ENCODE peak calls at places on chromosomes 16 and 17, in seven cellular contexts. T is tibial artery; Y is activated CD8-positive, alpha-beta memory T cell treated with anti-CD3 and anti-CD28 coated beads for 24 hours; H is amygdala; V is activated T-helper 1 cell treated with Interleukin-2 at 50 U/mL for 16 hours; K is RWPE1; I is progenitor cell of endocrine pancreas. S is an unnamed sample.
A peak's percentile ranks its signal among the peaks of the same experiment; 100 is the strongest.

GRCh38 chr16:55077231-55077630 is 146.6 kb downstream of the IRX5 start:
- DNase-seq in V (no peak), I (no peak), K (no peak), Y (no peak), T (no peak), H (no peak), S (no peak)

GRCh38 chr17:74309902-74310301 is 16.1 kb upstream of the KIF19 start:
- DNase-seq in H (no peak), T (no peak), V (no peak), Y (no peak), I (no peak), K (no peak), S (no peak)

GRCh38 chr17:71438631-71439146 is 682.1 kb upstream of the SOX9 start:
- DNase-seq in I (no peak), H (no peak), K (peak; percentile 68), T (peak; percentile 18), V (no peak), Y (no peak), S (no peak)

GRCh38 chr16:89581861-89582563 is 6.5 kb downstream of the CPNE7 start:
- DNase-seq in V (no peak), H (no peak), T (no peak), K (no peak), I (no peak), Y (no peak), S (no peak)

GRCh38 chr16:371729-372521 is 1.6 kb upstream of the MRPL28 start:
- DNase-seq in T (no peak), I (no peak), V (no peak), H (no peak), Y (no peak), K (no peak), S (no peak)

GRCh38 chr17:81037783-81038733 is 3.1 kb downstream of the BAIAP2 start:
- DNase-seq in I (no peak), Y (no peak), K (no peak), V (no peak), T (no peak), H (no peak), S (no peak)

GRCh38 chr17:8818047-8818446 is 18.9 kb upstream of the MFSD6L start:
- DNase-seq in T (no peak), K (no peak), I (no peak), H (no peak), V (no peak), Y (peak; percentile 42), S (no peak)

GRCh38 chr17:17246879-17247278 is 9.9 kb upstream of the FLCN start:
- DNase-seq in I (no peak), Y (no peak), H (no peak), K (no peak), T (no peak), V (no peak), S (no peak)

GRCh38 chr17:1796800-1797199 is 32.9 kb downstream of the SMYD4 start:
- DNase-seq in H (no peak), K (no peak), Y (no peak), T (no peak), I (no peak), V (no peak), S (no peak)

GRCh38 chr17:17888821-17889220 is 52.0 kb upstream of the SREBF1 start:
- DNase-seq in H (no peak), K (no peak), I (no peak), T (no peak), V (no peak), Y (no peak), S (no peak)

GRCh38 chr17:75693500-75694481 is 26.7 kb downstream of the SAP30BP start:
- DNase-seq in K (peak; percentile 63), H (peak; percentile 80), Y (no peak), I (no peak), V (no peak), T (peak; percentile 87), S (peak; percentile 5)

GRCh38 chr17:45294506-45294905 is 22.3 kb downstream of the MAP3K14 start:
- DNase-seq in Y (no peak), I (no peak), K (peak; percentile 55), V (no peak), T (no peak), H (no peak), S (no peak)

GRCh38 chr16:48003226-48003907 is 152.4 kb downstream of the ABCC12 start:
- DNase-seq in V (no peak), H (no peak), I (no peak), K (peak; percentile 64), T (no peak), Y (no peak), S (no peak)

GRCh38 chr17:81854974-81855774 is 5.2 kb downstream of the P4HB start:
- DNase-seq in K (no peak), T (no peak), I (no peak), H (no peak), Y (no peak), V (no peak), S (no peak)

GRCh38 chr17:7951143-7951792 is 19.3 kb downstream of the CNTROB start:
- DNase-seq in Y (peak; percentile 63), V (no peak), T (no peak), I (no peak), K (no peak), H (no peak), S (no peak)

GRCh38 chr17:76700627-76701470 is 9.9 kb downstream of the MXRA7 start:
- DNase-seq in I (no peak), K (peak; percentile 73), T (peak; percentile 75), V (no peak), Y (no peak), H (no peak), S (no peak)